ENCODE peak calls at places on chromosomes 13 and 19, in four cellular contexts. G, A, B and X are unnamed samples.

GRCh38 chr13:73872397-73872796 is 261.8 kb downstream of the KLF12 start:
- DNase-seq in B (no peak), A (no peak), G (no peak), X (no peak)

GRCh38 chr13:73521970-73522549 is 463.3 kb downstream of the KLF5 start:
- DNase-seq in G (no peak), A (no peak), B (no peak), X (no peak)

GRCh38 chr13:98327326-98328314 is 150.6 kb upstream of the RNF113B start:
- DNase-seq in B (no peak), A (no peak), G (no peak), X (no peak)

GRCh38 chr19:38433268-38433733 is at the start of gene RYR1:
- DNase-seq in B (peak; percentile 67), G (no peak), A (peak; percentile 2), X (peak; percentile 34)

GRCh38 chr19:47095707-47096704 is 17.6 kb downstream of the ZC3H4 start:
- DNase-seq in B (no peak), A (no peak), G (no peak), X (peak; percentile 88)

GRCh38 chr13:38564751-38565150 is 122.1 kb upstream of the FREM2 start:
- DNase-seq in A (no peak), B (no peak), G (no peak), X (peak; percentile 2)

GRCh38 chr13:98348476-98348875 is 171.4 kb upstream of the RNF113B start:
- DNase-seq in B (no peak), G (no peak), A (no peak), X (no peak)

GRCh38 chr19:18895038-18895827 is 725 bp downstream of the CERS1 start:
- DNase-seq in G (no peak), A (peak; percentile 40), B (no peak), X (peak; percentile 37)

GRCh38 chr19:32708457-32708856 is 11.1 kb upstream of the TDRD12 start:
- DNase-seq in B (peak; percentile 49), G (no peak), A (no peak), X (no peak)

GRCh38 chr13:73325351-73326214 is 266.8 kb downstream of the KLF5 start:
- DNase-seq in B (no peak), A (no peak), G (peak; percentile 39), X (no peak)

GRCh38 chr19:40705362-40705651 is 11.4 kb downstream of the COQ8B start:
- DNase-seq in G (no peak), B (no peak), A (no peak), X (no peak)

GRCh38 chr13:76879211-76879875 is 6.9 kb downstream of the KCTD12 start:
- DNase-seq in A (no peak), G (no peak), B (peak; percentile 74), X (peak; percentile 82)

GRCh38 chr13:48232420-48233096 is 448 bp upstream of the ITM2B start:
- DNase-seq in G (peak; percentile 26), A (no peak), B (no peak), X (no peak)

GRCh38 chr13:26050568-26051230 is 1.1 kb downstream of the SHISA2 start:
- DNase-seq in A (peak; percentile 34), B (no peak), G (peak; percentile 19), X (no peak)

GRCh38 chr19:1252221-1252817 is 3.9 kb downstream of the MIDN start:
- DNase-seq in G (peak; percentile 89), A (peak; percentile 86), B (peak; percentile 84), X (peak; percentile 98)

GRCh38 chr19:45296365-45296764 is 26.3 kb downstream of the CKM start:
- DNase-seq in B (no peak), G (no peak), A (no peak), X (no peak)

GRCh38 chr19:8506402-8506957 is 4.0 kb upstream of the PRAM1 start:
- DNase-seq in G (no peak), A (no peak), B (no peak), X (no peak)

GRCh38 chr13:113856716-113857065 is 7.2 kb downstream of the GAS6 start:
- DNase-seq in A (no peak), G (no peak), B (no peak), X (peak; percentile 88)

GRCh38 chr13:49749852-49750251 is 42.6 kb downstream of the KPNA3 start:
- DNase-seq in G (no peak), B (no peak), A (no peak), X (no peak)

GRCh38 chr13:50908371-50908770 is 1.2 kb upstream of the RNASEH2B start:
- DNase-seq in B (no peak), A (no peak), G (no peak), X (no peak)

GRCh38 chr19:45591004-45591637 is 6.5 kb upstream of the OPA3 start:
- DNase-seq in B (peak; percentile 61), A (no peak), G (no peak), X (peak; percentile 31)

GRCh38 chr19:49335071-49335783 is at the start of gene CD37:
- DNase-seq in A (no peak), G (no peak), B (peak; percentile 80), X (no peak)

GRCh38 chr13:102267191-102267590 is 134.7 kb downstream of the FGF14 start:
- DNase-seq in G (no peak), A (no peak), B (no peak), X (no peak)